ENCODE peak calls at places on chromosome 3, in six cellular contexts. J is neural progenitor cell, Q is heart right ventricle, U is pancreas, E is left ventricle myocardium inferior, Z is PC-9. V is an unnamed sample.
A peak's percentile ranks its signal among the peaks of the same experiment; 100 is the strongest.

GRCh38 chr3:64539451-64540196 is 148.2 kb downstream of the ADAMTS9 start:
- DNase-seq in Q (no peak), J (no peak), E (no peak), U (no peak), Z (no peak), V (no peak)

GRCh38 chr3:171157286-171157685 is 130.8 kb upstream of the SLC2A2 start:
- DNase-seq in E (peak; percentile 31), Z (peak; percentile 77), Q (peak; percentile 30), U (no peak), J (peak; percentile 55), V (peak; percentile 16)

GRCh38 chr3:100042144-100042543 is 72.2 kb downstream of the FILIP1L start:
- DNase-seq in E (no peak), Q (no peak), J (no peak), Z (peak; percentile 46), U (no peak), V (no peak)

GRCh38 chr3:80232760-80233159 is 465.0 kb upstream of the ROBO1 start:
- DNase-seq in E (no peak), J (no peak), Q (no peak), Z (peak; percentile 17), U (no peak), V (no peak)

GRCh38 chr3:24086597-24087369 is 141.7 kb downstream of the NR1D2 start:
- DNase-seq in U (no peak), Z (no peak), E (no peak), J (peak; percentile 85), Q (no peak), V (no peak)

GRCh38 chr3:21705769-21706168 is 45.2 kb downstream of the ZNF385D start:
- DNase-seq in Q (peak; percentile 56), Z (peak; percentile 3), E (peak; percentile 54), U (peak; percentile 22), J (no peak), V (no peak)

GRCh38 chr3:38165722-38166387 is 518 bp downstream of the OXSR1 start:
- DNase-seq in Z (no peak), U (no peak), Q (no peak), J (no peak), E (no peak), V (no peak)

GRCh38 chr3:128707935-128708494 is 18.0 kb upstream of the RAB7A start:
- DNase-seq in U (no peak), Z (no peak), J (no peak), E (no peak), Q (no peak), V (no peak)

GRCh38 chr3:45617430-45618080 is 23.0 kb downstream of the LIMD1 start:
- DNase-seq in J (no peak), Q (no peak), E (no peak), Z (no peak), U (peak; percentile 76), V (no peak)

GRCh38 chr3:113802795-113803455 is 35.7 kb upstream of the GRAMD1C start:
- DNase-seq in Z (no peak), U (no peak), J (no peak), E (no peak), Q (no peak), V (no peak)

GRCh38 chr3:125185758-125186245 is 26.7 kb downstream of the SLC12A8 start:
- DNase-seq in U (no peak), Q (no peak), J (no peak), E (no peak), Z (no peak), V (no peak)

GRCh38 chr3:152104847-152105415 is 163.8 kb upstream of the MBNL1 start:
- DNase-seq in J (no peak), E (no peak), U (no peak), Q (no peak), Z (no peak), V (no peak)

GRCh38 chr3:161273589-161274218 is 52.6 kb downstream of the NMD3 start:
- DNase-seq in Z (no peak), U (no peak), Q (no peak), E (no peak), J (peak; percentile 61), V (no peak)

GRCh38 chr3:174408310-174408709 is 450.8 kb upstream of the NAALADL2 start:
- DNase-seq in E (no peak), Z (no peak), Q (no peak), J (no peak), U (no peak), V (no peak)

GRCh38 chr3:71703796-71704195 is 21.4 kb downstream of the EIF4E3 start:
- DNase-seq in Z (no peak), J (no peak), E (no peak), U (no peak), Q (no peak), V (no peak)

GRCh38 chr3:195175076-195175475 is 95.9 kb downstream of the XXYLT1 start:
- DNase-seq in E (no peak), Q (no peak), J (no peak), Z (no peak), U (no peak), V (no peak)

GRCh38 chr3:169668957-169669681 is 5.6 kb upstream of the MECOM start:
- DNase-seq in Z (peak; percentile 88), E (peak; percentile 76), U (peak; percentile 96), Q (peak; percentile 82), J (peak; percentile 92), V (peak; percentile 45)

GRCh38 chr3:187183210-187183862 is 13.9 kb upstream of the RTP1 start:
- DNase-seq in Q (no peak), E (no peak), U (no peak), J (peak; percentile 23), Z (no peak), V (no peak)

GRCh38 chr3:31462050-31462569 is 70.6 kb upstream of the STT3B start:
- DNase-seq in J (no peak), U (no peak), E (no peak), Z (no peak), Q (no peak), V (no peak)

GRCh38 chr3:110343376-110343775 is 728.2 kb upstream of the NECTIN3 start:
- DNase-seq in J (peak; percentile 3), Q (no peak), U (no peak), Z (peak; percentile 45), E (no peak), V (no peak)
- H3K27ac ChIP-seq in J (no peak overlapping the region), Q (no peak overlapping the region), U (no peak overlapping the region), Z (no peak overlapping the region), E (no peak overlapping the region), V (no peak overlapping the region)

DNA sequence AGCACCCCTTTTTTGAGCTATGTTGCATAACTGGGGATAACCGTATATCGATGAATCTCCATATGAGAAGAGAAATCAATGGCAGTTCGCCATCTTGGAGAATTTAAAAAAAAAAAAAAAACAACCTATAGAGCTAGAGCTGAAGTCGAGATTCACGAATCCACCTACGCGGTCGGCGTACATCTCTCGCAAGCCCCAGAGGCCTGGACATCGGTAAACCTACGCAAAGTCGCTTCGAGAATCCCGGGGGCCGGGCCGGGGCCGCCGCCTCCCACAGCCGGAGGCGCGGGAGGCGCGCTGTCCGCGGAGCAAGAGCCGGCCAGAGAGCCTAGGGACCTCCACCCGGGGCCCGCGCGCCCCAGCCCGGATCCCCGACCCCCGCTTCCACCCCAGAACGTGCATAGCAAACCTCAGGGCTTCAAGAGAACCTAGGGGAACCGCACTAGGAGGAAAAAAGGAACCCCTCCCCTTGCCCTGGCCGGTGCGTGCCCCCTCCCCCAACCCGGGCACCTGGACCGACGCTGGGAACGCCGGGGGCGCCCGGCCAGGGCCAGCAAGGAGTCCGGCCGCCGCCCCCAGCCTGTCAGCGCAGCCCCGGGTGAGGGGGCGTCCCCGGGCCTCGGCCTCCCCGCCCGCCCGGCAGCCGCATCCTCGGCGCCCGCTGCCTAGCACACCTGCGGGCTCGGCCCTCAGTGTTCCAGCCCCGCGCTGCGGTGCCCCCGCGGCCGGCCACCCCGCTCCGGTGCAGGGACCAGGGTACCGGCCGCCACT is 565 bp downstream of the PFN2 start:
- DNase-seq in Z (peak; percentile 90), J (peak; percentile 90), U (peak; percentile 81), E (peak; percentile 84), Q (peak; percentile 83), V (peak; percentile 35)
- H3K27ac ChIP-seq in Z (peak overlapping the region; percentile 88), J (peak overlapping the region; percentile 95), U (peak overlapping the region; percentile 85), E (peak overlapping the region; percentile 96), Q (peak overlapping the region; percentile 88), V (peak overlapping the region; percentile 91)

DNA sequence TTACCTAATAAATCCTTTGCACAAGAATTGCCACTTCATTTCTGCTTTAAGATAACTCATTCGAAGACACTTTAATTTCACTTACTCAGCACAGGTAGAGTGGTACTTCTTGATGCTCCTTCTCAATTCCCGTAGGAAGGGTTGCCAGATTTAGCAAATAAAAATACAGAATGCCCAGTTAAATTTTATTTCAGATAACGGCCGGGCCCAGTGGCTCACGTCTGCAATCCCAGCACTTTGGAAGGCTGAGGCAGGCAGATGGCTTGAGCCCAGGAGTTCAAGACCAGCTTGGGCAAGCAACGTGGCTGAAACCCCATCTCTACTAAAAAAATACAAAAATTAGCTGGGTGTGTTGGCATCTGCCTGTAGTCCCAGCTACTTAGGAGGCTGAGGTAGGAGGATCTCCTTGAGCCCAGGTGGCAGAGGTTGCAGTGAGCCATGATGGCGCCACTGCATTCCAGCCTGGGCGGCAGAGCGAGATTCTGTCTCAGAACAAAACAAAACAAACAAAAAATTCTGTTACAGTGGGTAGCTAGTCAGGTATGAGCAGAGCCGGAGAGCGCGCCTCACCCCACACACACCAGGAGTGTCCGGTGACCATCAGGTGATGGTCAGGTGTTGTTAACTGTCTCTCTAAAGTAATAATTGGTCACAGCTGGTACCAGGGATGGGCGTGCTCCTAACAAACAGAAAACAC is 92.8 kb downstream of the DNAH12 start:
- DNase-seq in U (no peak), E (no peak), Q (no peak), Z (no peak), J (no peak), V (no peak)
- H3K27ac ChIP-seq in U (no peak overlapping the region), E (no peak overlapping the region), Q (no peak overlapping the region), Z (peak overlapping the region; percentile 75), J (no peak overlapping the region), V (no peak overlapping the region)

GRCh38 chr3:141388823-141389617 is 20.7 kb downstream of the ZBTB38 start:
- DNase-seq in J (no peak), U (no peak), Q (no peak), Z (no peak), E (no peak), V (no peak)
- H3K27ac ChIP-seq in J (no peak overlapping the region), U (peak overlapping the region; percentile 33), Q (no peak overlapping the region), Z (no peak overlapping the region), E (no peak overlapping the region), V (peak overlapping the region; percentile 40)

DNA sequence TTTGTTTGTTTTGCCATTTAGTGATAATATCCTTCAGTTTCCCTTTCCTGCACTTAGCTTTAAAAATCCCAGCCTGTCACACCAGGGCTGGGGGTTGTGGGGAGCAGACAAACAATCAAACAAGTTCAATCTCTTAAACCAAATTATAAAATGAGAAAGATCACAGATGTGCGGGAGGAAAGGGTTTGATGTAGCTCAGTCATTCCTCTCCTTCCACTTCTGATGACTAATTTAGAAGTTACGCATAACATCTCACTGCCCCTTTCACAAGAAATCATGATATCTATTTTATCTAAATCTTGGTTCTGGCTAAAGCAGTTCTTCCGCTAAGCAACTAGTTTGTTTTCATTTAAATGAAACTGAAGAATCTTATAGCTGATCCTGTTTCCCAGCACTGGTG is 34.1 kb upstream of the ATG7 start:
- DNase-seq in E (no peak), U (no peak), J (no peak), Q (no peak), Z (peak; percentile 41), V (no peak)
- H3K27ac ChIP-seq in E (no peak overlapping the region), U (no peak overlapping the region), J (no peak overlapping the region), Q (no peak overlapping the region), Z (peak overlapping the region; percentile 99), V (no peak overlapping the region)

GRCh38 chr3:50127251-50127671 is 27.9 kb upstream of the SEMA3F start:
- DNase-seq in Q (no peak), Z (no peak), U (no peak), E (no peak), J (no peak), V (no peak)
- H3K27ac ChIP-seq in Q (no peak overlapping the region), Z (no peak overlapping the region), U (no peak overlapping the region), E (no peak overlapping the region), J (no peak overlapping the region), V (no peak overlapping the region)